ENCODE peak calls at places on chromosomes 4 and X, in seven cellular contexts. I is T-cell; S is islet precursor cell; M is cardiac fibroblast; V is effector memory CD4-positive, alpha-beta T cell; F is IMR-90; C is kidney epithelial cell. T is an unnamed sample.

GRCh38 chrX:56233682-56234081 is 1.5 kb downstream of the KLF8 start:
- DNase-seq in F (no peak), M (peak; percentile 5), I (no peak), S (peak; percentile 90), V (no peak), C (peak; percentile 7), T (peak; percentile 12)

GRCh38 chr4:123672987-123673386 is 276.4 kb downstream of the SPRY1 start:
- DNase-seq in F (peak; percentile 69), M (peak; percentile 37), C (peak; percentile 67), S (no peak), I (no peak), V (no peak), T (peak; percentile 19)

GRCh38 chr4:158016511-158016910 is 156.3 kb downstream of the GASK1B start:
- DNase-seq in F (peak; percentile 56), S (no peak), M (peak; percentile 76), C (no peak), I (no peak), V (no peak), T (no peak)

GRCh38 chrX:9535101-9535500 is 70.2 kb downstream of the TBL1X start:
- DNase-seq in F (peak; percentile 35), I (no peak), S (no peak), M (no peak), V (no peak), C (no peak), T (no peak)

GRCh38 chrX:12901486-12901885 is 4.9 kb upstream of the TLR8 start:
- DNase-seq in C (no peak), S (peak; percentile 67), M (peak; percentile 59), F (peak; percentile 39), V (peak; percentile 13), I (peak; percentile 43), T (peak; percentile 63)

GRCh38 chr4:4480685-4481393 is 61.0 kb downstream of the STX18 start:
- DNase-seq in M (peak; percentile 37), C (no peak), V (no peak), I (no peak), S (no peak), F (peak; percentile 41), T (peak; percentile 21)

GRCh38 chr4:152514356-152514755 is 21.5 kb downstream of the FBXW7 start:
- DNase-seq in M (no peak), S (no peak), V (no peak), F (no peak), C (no peak), I (no peak), T (no peak)

GRCh38 chr4:76504613-76505465 is 69.8 kb downstream of the SHROOM3 start:
- DNase-seq in F (peak; percentile 63), C (no peak), M (peak; percentile 77), S (no peak), I (no peak), V (no peak), T (peak; percentile 73)

GRCh38 chrX:46561931-46562721 is 11.4 kb upstream of the CHST7 start:
- DNase-seq in S (no peak), C (no peak), V (no peak), F (no peak), M (no peak), I (no peak), T (no peak)

GRCh38 chrX:135453381-135453780 is 31.6 kb downstream of the SMIM10L2A start:
- DNase-seq in S (no peak), C (no peak), M (no peak), I (no peak), F (no peak), V (no peak), T (no peak)

GRCh38 chr4:173485164-173485563 is 44.9 kb downstream of the HAND2 start:
- DNase-seq in C (no peak), I (no peak), F (peak; percentile 39), V (no peak), M (no peak), S (peak; percentile 88), T (no peak)

GRCh38 chr4:114654607-114655006 is 56.0 kb downstream of the UGT8 start:
- DNase-seq in V (no peak), I (no peak), S (no peak), M (no peak), F (no peak), C (no peak), T (no peak)

GRCh38 chr4:145061325-145061920 is 36.6 kb downstream of the ANAPC10 start:
- DNase-seq in S (no peak), F (peak; percentile 67), I (no peak), V (no peak), M (peak; percentile 79), C (no peak), T (peak; percentile 64)

GRCh38 chrX:13341491-13342101 is 21.7 kb upstream of the ATXN3L start:
- DNase-seq in C (peak; percentile 41), S (no peak), M (peak; percentile 8), F (peak; percentile 47), I (no peak), V (no peak), T (no peak)

GRCh38 chrX:45070116-45071007 is 130.3 kb downstream of the DIPK2B start:
- DNase-seq in M (peak; percentile 73), I (no peak), C (peak; percentile 12), F (peak; percentile 67), S (no peak), V (no peak), T (peak; percentile 56)

GRCh38 chr4:71229477-71230257 is 109.2 kb upstream of the SLC4A4 start:
- DNase-seq in M (peak; percentile 78), C (no peak), I (no peak), V (no peak), S (peak; percentile 81), F (peak; percentile 81), T (peak; percentile 80)

GRCh38 chr4:122854444-122854843 is 27.8 kb downstream of the FGF2 start:
- DNase-seq in S (no peak), V (no peak), C (no peak), I (no peak), F (no peak), M (peak; percentile 47), T (no peak)

GRCh38 chr4:182478475-182478874 is 235.3 kb downstream of the TENM3 start:
- DNase-seq in C (no peak), V (no peak), F (peak; percentile 59), M (peak; percentile 66), S (no peak), I (no peak), T (peak; percentile 68)